ENCODE peak calls at places on chromosomes 16 and 17, in six cellular contexts. One of them, this sample, is unnamed.

GRCh38 chr16:87927195-87927562 is 9.2 kb downstream of the CA5A start:
- DNase-seq in AG04449: no peak
- DNase-seq in stomach: no peak
- DNase-seq in adrenal gland: no peak
- DNase-seq in hepatocyte: no peak
- DNase-seq in NB4: no peak
- DNase-seq in this sample: no peak

GRCh38 chr17:27950995-27951394 is 57.8 kb upstream of the LYRM9 start:
- DNase-seq in AG04449: no peak
- DNase-seq in stomach: no peak
- DNase-seq in adrenal gland: no peak
- DNase-seq in hepatocyte: no peak
- DNase-seq in NB4: no peak
- DNase-seq in this sample: no peak

GRCh38 chr17:17387461-17388362 is 84.5 kb downstream of the NT5M start:
- DNase-seq in AG04449: no peak
- DNase-seq in stomach: peak
- DNase-seq in adrenal gland: no peak
- DNase-seq in hepatocyte: peak
- DNase-seq in NB4: peak
- DNase-seq in this sample: no peak

GRCh38 chr16:7650446-7650845 is 317.8 kb downstream of the RBFOX1 start:
- DNase-seq in AG04449: no peak
- DNase-seq in stomach: no peak
- DNase-seq in adrenal gland: no peak
- DNase-seq in hepatocyte: peak
- DNase-seq in NB4: no peak
- DNase-seq in this sample: no peak

GRCh38 chr16:68396481-68396880 is 51.8 kb downstream of the SMPD3 start:
- DNase-seq in AG04449: peak
- DNase-seq in stomach: peak
- DNase-seq in adrenal gland: peak
- DNase-seq in hepatocyte: peak
- DNase-seq in NB4: peak
- DNase-seq in this sample: peak

GRCh38 chr17:75270966-75271232 is at the start of gene MIF4GD:
- DNase-seq in AG04449: no peak
- DNase-seq in stomach: no peak
- DNase-seq in adrenal gland: no peak
- DNase-seq in hepatocyte: peak
- DNase-seq in NB4: no peak
- DNase-seq in this sample: no peak

GRCh38 chr17:39979865-39980401 is 674 bp upstream of the PSMD3 start:
- DNase-seq in AG04449: no peak
- DNase-seq in stomach: no peak
- DNase-seq in adrenal gland: no peak
- DNase-seq in hepatocyte: peak
- DNase-seq in NB4: peak
- DNase-seq in this sample: no peak

GRCh38 chr16:86566601-86566965 is at the start of gene FOXC2:
- DNase-seq in AG04449: no peak
- DNase-seq in stomach: peak
- DNase-seq in adrenal gland: peak
- DNase-seq in hepatocyte: peak
- DNase-seq in NB4: no peak
- DNase-seq in this sample: peak

GRCh38 chr16:86052926-86053325 is 154.0 kb downstream of the IRF8 start:
- DNase-seq in AG04449: no peak
- DNase-seq in stomach: no peak
- DNase-seq in adrenal gland: no peak
- DNase-seq in hepatocyte: no peak
- DNase-seq in NB4: no peak
- DNase-seq in this sample: no peak

GRCh38 chr17:42340691-42341127 is 47.5 kb downstream of the STAT3 start:
- DNase-seq in AG04449: no peak
- DNase-seq in stomach: no peak
- DNase-seq in adrenal gland: no peak
- DNase-seq in hepatocyte: no peak
- DNase-seq in NB4: no peak
- DNase-seq in this sample: no peak

GRCh38 chr17:71441098-71441497 is 679.7 kb upstream of the SOX9 start:
- DNase-seq in AG04449: peak
- DNase-seq in stomach: no peak
- DNase-seq in adrenal gland: no peak
- DNase-seq in hepatocyte: peak
- DNase-seq in NB4: no peak
- DNase-seq in this sample: peak

GRCh38 chr16:13919683-13920509 is at the start of gene ERCC4:
- DNase-seq in AG04449: peak
- DNase-seq in stomach: peak
- DNase-seq in adrenal gland: peak
- DNase-seq in hepatocyte: peak
- DNase-seq in NB4: peak
- DNase-seq in this sample: peak

GRCh38 chr17:82751571-82752370 is at the start of gene TBCD:
- DNase-seq in AG04449: peak
- DNase-seq in stomach: peak
- DNase-seq in adrenal gland: peak
- DNase-seq in hepatocyte: peak
- DNase-seq in NB4: peak
- DNase-seq in this sample: peak

GRCh38 chr17:54891176-54891821 is 9.4 kb upstream of the TOM1L1 start:
- DNase-seq in AG04449: no peak
- DNase-seq in stomach: no peak
- DNase-seq in adrenal gland: peak
- DNase-seq in hepatocyte: peak
- DNase-seq in NB4: peak
- DNase-seq in this sample: peak

GRCh38 chr16:68681038-68681437 is 35.9 kb downstream of the CDH3 start:
- DNase-seq in AG04449: no peak
- DNase-seq in stomach: no peak
- DNase-seq in adrenal gland: no peak
- DNase-seq in hepatocyte: no peak
- DNase-seq in NB4: no peak
- DNase-seq in this sample: no peak

GRCh38 chr16:27237229-27238015 is 31.1 kb downstream of the NSMCE1 start:
- DNase-seq in AG04449: no peak
- DNase-seq in stomach: peak
- DNase-seq in adrenal gland: peak
- DNase-seq in hepatocyte: peak
- DNase-seq in NB4: peak
- DNase-seq in this sample: peak

GRCh38 chr17:36945959-36946725 is 2.6 kb upstream of the AATF start:
- DNase-seq in AG04449: no peak
- DNase-seq in stomach: no peak
- DNase-seq in adrenal gland: no peak
- DNase-seq in hepatocyte: no peak
- DNase-seq in NB4: no peak
- DNase-seq in this sample: no peak

GRCh38 chr17:74900208-74900607 is 6.8 kb upstream of the FADS6 start:
- DNase-seq in AG04449: no peak
- DNase-seq in stomach: no peak
- DNase-seq in adrenal gland: no peak
- DNase-seq in hepatocyte: no peak
- DNase-seq in NB4: no peak
- DNase-seq in this sample: no peak

GRCh38 chr17:46742539-46743270 is 75.8 kb downstream of the WNT3 start:
- DNase-seq in AG04449: no peak
- DNase-seq in stomach: no peak
- DNase-seq in adrenal gland: peak
- DNase-seq in hepatocyte: peak
- DNase-seq in NB4: peak
- DNase-seq in this sample: peak

GRCh38 chr17:77781536-77781935 is 177.0 kb upstream of the TNRC6C start:
- DNase-seq in AG04449: no peak
- DNase-seq in stomach: no peak
- DNase-seq in adrenal gland: no peak
- DNase-seq in hepatocyte: no peak
- DNase-seq in NB4: no peak
- DNase-seq in this sample: no peak

GRCh38 chr16:50841081-50841886 is 99.4 kb downstream of the CYLD start:
- DNase-seq in AG04449: no peak
- DNase-seq in stomach: no peak
- DNase-seq in adrenal gland: peak
- DNase-seq in hepatocyte: no peak
- DNase-seq in NB4: peak
- DNase-seq in this sample: no peak

GRCh38 chr16:17343729-17344128 is 127.0 kb downstream of the XYLT1 start:
- DNase-seq in AG04449: no peak
- DNase-seq in stomach: no peak
- DNase-seq in adrenal gland: no peak
- DNase-seq in hepatocyte: no peak
- DNase-seq in NB4: peak
- DNase-seq in this sample: no peak

GRCh38 chr17:31490019-31490383 is 98.5 kb downstream of the RAB11FIP4 start:
- DNase-seq in AG04449: no peak
- DNase-seq in stomach: no peak
- DNase-seq in adrenal gland: no peak
- DNase-seq in hepatocyte: no peak
- DNase-seq in NB4: no peak
- DNase-seq in this sample: no peak

GRCh38 chr16:66927918-66928649 is 2.7 kb upstream of the RRAD start:
- DNase-seq in AG04449: no peak
- DNase-seq in stomach: no peak
- DNase-seq in adrenal gland: peak
- DNase-seq in hepatocyte: no peak
- DNase-seq in NB4: no peak
- DNase-seq in this sample: peak

GRCh38 chr17:63275318-63275967 is 170.7 kb downstream of the CYB561 start:
- DNase-seq in AG04449: peak
- DNase-seq in stomach: no peak
- DNase-seq in adrenal gland: peak
- DNase-seq in hepatocyte: peak
- DNase-seq in NB4: peak
- DNase-seq in this sample: peak

GRCh38 chr16:9123871-9124270 is 32.4 kb downstream of the HAPSTR1 start:
- DNase-seq in AG04449: no peak
- DNase-seq in stomach: peak
- DNase-seq in adrenal gland: peak
- DNase-seq in hepatocyte: no peak
- DNase-seq in NB4: peak
- DNase-seq in this sample: no peak
- H3K4me3 ChIP-seq in AG04449: no peak
- H3K4me3 ChIP-seq in stomach: no peak
- H3K4me3 ChIP-seq in adrenal gland: no peak
- H3K4me3 ChIP-seq in hepatocyte: no peak
- H3K4me3 ChIP-seq in NB4: no peak
- H3K4me3 ChIP-seq in this sample: no peak

DNA sequence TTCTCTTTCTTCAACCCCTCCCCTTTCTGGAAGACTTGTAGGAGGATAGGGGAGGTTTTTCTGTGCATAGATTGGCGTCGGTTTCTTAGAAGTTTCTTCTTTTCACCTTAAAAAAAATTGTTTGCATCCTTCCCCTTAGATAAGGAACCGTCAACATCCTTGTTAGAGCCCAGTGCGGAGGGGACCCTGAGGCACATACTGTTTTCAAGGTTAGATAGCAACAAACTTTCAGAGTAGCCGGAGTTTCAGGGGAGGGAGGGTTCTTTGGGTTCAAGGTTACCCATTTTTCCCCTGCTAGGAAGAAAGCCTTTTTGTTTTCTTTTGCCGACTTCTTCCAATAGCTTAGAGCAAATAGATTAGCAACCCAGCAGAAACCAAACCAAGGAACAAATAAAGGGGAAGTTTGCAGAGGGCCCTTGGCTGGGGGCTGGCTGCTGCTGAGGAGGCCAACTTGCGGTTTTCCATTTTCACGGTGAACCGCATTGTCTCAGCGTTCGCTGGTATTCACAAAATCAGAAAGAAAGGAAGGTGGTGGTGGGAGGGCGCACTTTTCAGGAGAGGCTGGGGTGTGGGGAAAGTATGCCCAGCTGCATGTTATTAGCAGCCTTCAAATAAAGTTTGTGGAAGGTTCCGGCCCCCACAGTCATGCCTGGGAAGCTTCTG is 28.8 kb downstream of the MSI2 start:
- DNase-seq in AG04449: no peak
- DNase-seq in stomach: no peak
- DNase-seq in adrenal gland: no peak
- DNase-seq in hepatocyte: no peak
- DNase-seq in NB4: peak
- DNase-seq in this sample: no peak
- TF ChIP-seq CTCF in AG04449: no peak
- TF ChIP-seq CTCF in stomach: no peak
- TF ChIP-seq CTCF in adrenal gland: no peak
- TF ChIP-seq CTCF in hepatocyte: no peak
- TF ChIP-seq CTCF in NB4: no peak
- TF ChIP-seq CTCF in this sample: no peak

GRCh38 chr16:706189-707061 is 824 bp upstream of the FBXL16 start:
- DNase-seq in AG04449: no peak
- DNase-seq in stomach: no peak
- DNase-seq in adrenal gland: no peak
- DNase-seq in hepatocyte: no peak
- DNase-seq in NB4: no peak
- DNase-seq in this sample: no peak
- H3K4me3 ChIP-seq in AG04449: no peak
- H3K4me3 ChIP-seq in stomach: peak
- H3K4me3 ChIP-seq in adrenal gland: no peak
- H3K4me3 ChIP-seq in hepatocyte: no peak
- H3K4me3 ChIP-seq in NB4: no peak
- H3K4me3 ChIP-seq in this sample: no peak

DNA sequence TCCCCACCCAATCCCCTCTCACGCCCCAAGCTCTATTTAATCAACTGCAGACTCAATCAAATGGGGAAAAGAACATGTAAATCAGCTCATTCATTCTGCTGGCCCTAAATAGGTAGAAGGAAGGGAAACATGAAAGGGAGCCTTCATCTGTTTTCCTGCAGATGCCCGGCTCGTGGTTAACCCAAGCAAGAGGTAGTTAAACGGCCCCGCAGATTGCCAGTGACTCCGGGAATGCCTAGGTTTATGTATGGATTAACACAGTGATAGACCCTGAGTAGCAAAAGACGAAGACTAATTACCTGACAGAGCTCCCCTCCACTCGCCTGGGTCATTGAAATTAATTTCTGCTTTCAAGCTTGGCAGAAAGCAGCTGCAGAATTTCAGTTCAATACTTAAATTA is 542.0 kb downstream of the WWOX start:
- DNase-seq in AG04449: no peak
- DNase-seq in stomach: no peak
- DNase-seq in adrenal gland: no peak
- DNase-seq in hepatocyte: no peak
- DNase-seq in NB4: no peak
- DNase-seq in this sample: no peak
- TF ChIP-seq CTCF in AG04449: no peak
- TF ChIP-seq CTCF in stomach: no peak
- TF ChIP-seq CTCF in adrenal gland: no peak
- TF ChIP-seq CTCF in hepatocyte: no peak
- TF ChIP-seq CTCF in NB4: no peak
- TF ChIP-seq CTCF in this sample: no peak

GRCh38 chr17:32503251-32504165 is 16.7 kb downstream of the CDK5R1 start:
- DNase-seq in AG04449: no peak
- DNase-seq in stomach: no peak
- DNase-seq in adrenal gland: no peak
- DNase-seq in hepatocyte: no peak
- DNase-seq in NB4: peak
- DNase-seq in this sample: no peak
- H3K4me3 ChIP-seq in AG04449: no peak
- H3K4me3 ChIP-seq in stomach: no peak
- H3K4me3 ChIP-seq in adrenal gland: no peak
- H3K4me3 ChIP-seq in hepatocyte: no peak
- H3K4me3 ChIP-seq in NB4: no peak
- H3K4me3 ChIP-seq in this sample: no peak

GRCh38 chr16:31356566-31357323 is 1.8 kb downstream of the ITGAX start:
- DNase-seq in AG04449: no peak
- DNase-seq in stomach: no peak
- DNase-seq in adrenal gland: no peak
- DNase-seq in hepatocyte: no peak
- DNase-seq in NB4: no peak
- DNase-seq in this sample: no peak
- TF ChIP-seq CTCF in AG04449: no peak
- TF ChIP-seq CTCF in stomach: no peak
- TF ChIP-seq CTCF in adrenal gland: no peak
- TF ChIP-seq CTCF in hepatocyte: no peak
- TF ChIP-seq CTCF in NB4: no peak
- TF ChIP-seq CTCF in this sample: no peak

This sample was measured in AG10803.